ENCODE peak calls at places on chromosomes 13 and 19, in seven cellular contexts. One of them, this sample, is unnamed.

GRCh38 chr19:5580116-5580515 is 12.4 kb upstream of the TINCR start:
- DNase-seq in natural killer cell: no peak
- DNase-seq in HFF-Myc: no peak
- DNase-seq in ecto neural progenitor cell: no peak
- DNase-seq in activated CD4-positive, alpha-beta T cell treated with anti-CD3 and anti-CD28 coated beads, Interleukin-2, amount 10 ng/mL, durations not matched to agents 7 days and 5 days: no peak
- DNase-seq in epithelial cell of proximal tubule: no peak
- DNase-seq in DMS 273 treated with DMSO at 0.1 percent for 48 hours: no peak
- DNase-seq in this sample: peak; percentile 51

GRCh38 chr19:38452430-38453366 is 19.2 kb downstream of the RYR1 start:
- DNase-seq in natural killer cell: no peak
- DNase-seq in HFF-Myc: no peak
- DNase-seq in ecto neural progenitor cell: peak; percentile 79
- DNase-seq in activated CD4-positive, alpha-beta T cell treated with anti-CD3 and anti-CD28 coated beads, Interleukin-2, amount 10 ng/mL, durations not matched to agents 7 days and 5 days: peak; percentile 12
- DNase-seq in epithelial cell of proximal tubule: no peak
- DNase-seq in DMS 273 treated with DMSO at 0.1 percent for 48 hours: no peak
- DNase-seq in this sample: no peak

GRCh38 chr19:11420429-11420893 is 1.3 kb upstream of the RGL3 start:
- DNase-seq in natural killer cell: no peak
- DNase-seq in HFF-Myc: no peak
- DNase-seq in ecto neural progenitor cell: peak; percentile 53
- DNase-seq in activated CD4-positive, alpha-beta T cell treated with anti-CD3 and anti-CD28 coated beads, Interleukin-2, amount 10 ng/mL, durations not matched to agents 7 days and 5 days: no peak
- DNase-seq in epithelial cell of proximal tubule: no peak
- DNase-seq in DMS 273 treated with DMSO at 0.1 percent for 48 hours: no peak
- DNase-seq in this sample: no peak

GRCh38 chr19:44512326-44513298 is 12.3 kb upstream of the ZNF180 start:
- DNase-seq in natural killer cell: no peak
- DNase-seq in HFF-Myc: no peak
- DNase-seq in ecto neural progenitor cell: peak; percentile 84
- DNase-seq in activated CD4-positive, alpha-beta T cell treated with anti-CD3 and anti-CD28 coated beads, Interleukin-2, amount 10 ng/mL, durations not matched to agents 7 days and 5 days: peak; percentile 31
- DNase-seq in epithelial cell of proximal tubule: peak; percentile 15
- DNase-seq in DMS 273 treated with DMSO at 0.1 percent for 48 hours: no peak
- DNase-seq in this sample: no peak

GRCh38 chr13:30734434-30734833 is 909 bp upstream of the ALOX5AP start:
- DNase-seq in natural killer cell: no peak
- DNase-seq in HFF-Myc: no peak
- DNase-seq in ecto neural progenitor cell: no peak
- DNase-seq in activated CD4-positive, alpha-beta T cell treated with anti-CD3 and anti-CD28 coated beads, Interleukin-2, amount 10 ng/mL, durations not matched to agents 7 days and 5 days: no peak
- DNase-seq in epithelial cell of proximal tubule: peak; percentile 76
- DNase-seq in DMS 273 treated with DMSO at 0.1 percent for 48 hours: no peak
- DNase-seq in this sample: no peak

GRCh38 chr19:17058236-17058635 is 17.0 kb downstream of the HAUS8 start:
- DNase-seq in natural killer cell: no peak
- DNase-seq in HFF-Myc: no peak
- DNase-seq in ecto neural progenitor cell: no peak
- DNase-seq in activated CD4-positive, alpha-beta T cell treated with anti-CD3 and anti-CD28 coated beads, Interleukin-2, amount 10 ng/mL, durations not matched to agents 7 days and 5 days: no peak
- DNase-seq in epithelial cell of proximal tubule: no peak
- DNase-seq in DMS 273 treated with DMSO at 0.1 percent for 48 hours: no peak
- DNase-seq in this sample: no peak

GRCh38 chr13:24286624-24287023 is 22.8 kb upstream of the C1QTNF9 start:
- DNase-seq in natural killer cell: no peak
- DNase-seq in HFF-Myc: no peak
- DNase-seq in ecto neural progenitor cell: no peak
- DNase-seq in activated CD4-positive, alpha-beta T cell treated with anti-CD3 and anti-CD28 coated beads, Interleukin-2, amount 10 ng/mL, durations not matched to agents 7 days and 5 days: no peak
- DNase-seq in epithelial cell of proximal tubule: no peak
- DNase-seq in DMS 273 treated with DMSO at 0.1 percent for 48 hours: no peak
- DNase-seq in this sample: no peak

GRCh38 chr19:55605207-55605636 is 225 bp upstream of the ZNF865 start:
- DNase-seq in natural killer cell: peak; percentile 93
- DNase-seq in HFF-Myc: peak; percentile 93
- DNase-seq in ecto neural progenitor cell: peak; percentile 99
- DNase-seq in activated CD4-positive, alpha-beta T cell treated with anti-CD3 and anti-CD28 coated beads, Interleukin-2, amount 10 ng/mL, durations not matched to agents 7 days and 5 days: peak; percentile 99
- DNase-seq in epithelial cell of proximal tubule: no peak
- DNase-seq in DMS 273 treated with DMSO at 0.1 percent for 48 hours: peak; percentile 94
- DNase-seq in this sample: peak; percentile 91

GRCh38 chr13:106520205-106521004 is 15.1 kb downstream of the EFNB2 start:
- DNase-seq in natural killer cell: no peak
- DNase-seq in HFF-Myc: no peak
- DNase-seq in ecto neural progenitor cell: no peak
- DNase-seq in activated CD4-positive, alpha-beta T cell treated with anti-CD3 and anti-CD28 coated beads, Interleukin-2, amount 10 ng/mL, durations not matched to agents 7 days and 5 days: no peak
- DNase-seq in epithelial cell of proximal tubule: no peak
- DNase-seq in DMS 273 treated with DMSO at 0.1 percent for 48 hours: no peak
- DNase-seq in this sample: no peak

GRCh38 chr19:49512970-49513745 is 697 bp downstream of the FCGRT start:
- DNase-seq in natural killer cell: no peak
- DNase-seq in HFF-Myc: no peak
- DNase-seq in ecto neural progenitor cell: peak; percentile 76
- DNase-seq in activated CD4-positive, alpha-beta T cell treated with anti-CD3 and anti-CD28 coated beads, Interleukin-2, amount 10 ng/mL, durations not matched to agents 7 days and 5 days: no peak
- DNase-seq in epithelial cell of proximal tubule: no peak
- DNase-seq in DMS 273 treated with DMSO at 0.1 percent for 48 hours: peak; percentile 35
- DNase-seq in this sample: no peak

GRCh38 chr19:45117666-45118065 is 24.7 kb downstream of the PPP1R37 start:
- DNase-seq in natural killer cell: no peak
- DNase-seq in HFF-Myc: no peak
- DNase-seq in ecto neural progenitor cell: no peak
- DNase-seq in activated CD4-positive, alpha-beta T cell treated with anti-CD3 and anti-CD28 coated beads, Interleukin-2, amount 10 ng/mL, durations not matched to agents 7 days and 5 days: no peak
- DNase-seq in epithelial cell of proximal tubule: no peak
- DNase-seq in DMS 273 treated with DMSO at 0.1 percent for 48 hours: no peak
- DNase-seq in this sample: no peak

GRCh38 chr13:95509521-95510315 is 42.8 kb upstream of the CLDN10 start:
- DNase-seq in natural killer cell: no peak
- DNase-seq in HFF-Myc: no peak
- DNase-seq in ecto neural progenitor cell: no peak
- DNase-seq in activated CD4-positive, alpha-beta T cell treated with anti-CD3 and anti-CD28 coated beads, Interleukin-2, amount 10 ng/mL, durations not matched to agents 7 days and 5 days: no peak
- DNase-seq in epithelial cell of proximal tubule: no peak
- DNase-seq in DMS 273 treated with DMSO at 0.1 percent for 48 hours: no peak
- DNase-seq in this sample: no peak

GRCh38 chr13:60509601-60510386 is 112.8 kb downstream of the TDRD3 start:
- DNase-seq in natural killer cell: no peak
- DNase-seq in HFF-Myc: no peak
- DNase-seq in ecto neural progenitor cell: no peak
- DNase-seq in activated CD4-positive, alpha-beta T cell treated with anti-CD3 and anti-CD28 coated beads, Interleukin-2, amount 10 ng/mL, durations not matched to agents 7 days and 5 days: no peak
- DNase-seq in epithelial cell of proximal tubule: peak; percentile 45
- DNase-seq in DMS 273 treated with DMSO at 0.1 percent for 48 hours: no peak
- DNase-seq in this sample: no peak

GRCh38 chr13:76764429-76764828 is 121.8 kb downstream of the KCTD12 start:
- DNase-seq in natural killer cell: no peak
- DNase-seq in HFF-Myc: no peak
- DNase-seq in ecto neural progenitor cell: no peak
- DNase-seq in activated CD4-positive, alpha-beta T cell treated with anti-CD3 and anti-CD28 coated beads, Interleukin-2, amount 10 ng/mL, durations not matched to agents 7 days and 5 days: no peak
- DNase-seq in epithelial cell of proximal tubule: no peak
- DNase-seq in DMS 273 treated with DMSO at 0.1 percent for 48 hours: no peak
- DNase-seq in this sample: no peak

GRCh38 chr19:963401-964022 is 20.6 kb upstream of the WDR18 start:
- DNase-seq in natural killer cell: no peak
- DNase-seq in HFF-Myc: no peak
- DNase-seq in ecto neural progenitor cell: no peak
- DNase-seq in activated CD4-positive, alpha-beta T cell treated with anti-CD3 and anti-CD28 coated beads, Interleukin-2, amount 10 ng/mL, durations not matched to agents 7 days and 5 days: no peak
- DNase-seq in epithelial cell of proximal tubule: no peak
- DNase-seq in DMS 273 treated with DMSO at 0.1 percent for 48 hours: no peak
- DNase-seq in this sample: no peak

GRCh38 chr13:113627136-113627535 is 30.9 kb downstream of the ATP4B start:
- DNase-seq in natural killer cell: no peak
- DNase-seq in HFF-Myc: no peak
- DNase-seq in ecto neural progenitor cell: no peak
- DNase-seq in activated CD4-positive, alpha-beta T cell treated with anti-CD3 and anti-CD28 coated beads, Interleukin-2, amount 10 ng/mL, durations not matched to agents 7 days and 5 days: no peak
- DNase-seq in epithelial cell of proximal tubule: no peak
- DNase-seq in DMS 273 treated with DMSO at 0.1 percent for 48 hours: no peak
- DNase-seq in this sample: no peak

GRCh38 chr13:33261426-33262068 is 24.0 kb downstream of the STARD13 start:
- DNase-seq in natural killer cell: no peak
- DNase-seq in HFF-Myc: no peak
- DNase-seq in ecto neural progenitor cell: no peak
- DNase-seq in activated CD4-positive, alpha-beta T cell treated with anti-CD3 and anti-CD28 coated beads, Interleukin-2, amount 10 ng/mL, durations not matched to agents 7 days and 5 days: no peak
- DNase-seq in epithelial cell of proximal tubule: no peak
- DNase-seq in DMS 273 treated with DMSO at 0.1 percent for 48 hours: no peak
- DNase-seq in this sample: no peak

GRCh38 chr13:19597523-19597922 is 35.9 kb upstream of the MPHOSPH8 start:
- DNase-seq in natural killer cell: no peak
- DNase-seq in HFF-Myc: no peak
- DNase-seq in ecto neural progenitor cell: no peak
- DNase-seq in activated CD4-positive, alpha-beta T cell treated with anti-CD3 and anti-CD28 coated beads, Interleukin-2, amount 10 ng/mL, durations not matched to agents 7 days and 5 days: no peak
- DNase-seq in epithelial cell of proximal tubule: no peak
- DNase-seq in DMS 273 treated with DMSO at 0.1 percent for 48 hours: no peak
- DNase-seq in this sample: no peak

GRCh38 chr19:55451522-55452380 is 8.7 kb upstream of the SHISA7 start:
- DNase-seq in natural killer cell: no peak
- DNase-seq in HFF-Myc: no peak
- DNase-seq in ecto neural progenitor cell: peak; percentile 75
- DNase-seq in activated CD4-positive, alpha-beta T cell treated with anti-CD3 and anti-CD28 coated beads, Interleukin-2, amount 10 ng/mL, durations not matched to agents 7 days and 5 days: no peak
- DNase-seq in epithelial cell of proximal tubule: no peak
- DNase-seq in DMS 273 treated with DMSO at 0.1 percent for 48 hours: no peak
- DNase-seq in this sample: no peak

GRCh38 chr13:32060319-32060924 is 28.8 kb downstream of the FRY start:
- DNase-seq in natural killer cell: no peak
- DNase-seq in HFF-Myc: no peak
- DNase-seq in ecto neural progenitor cell: no peak
- DNase-seq in activated CD4-positive, alpha-beta T cell treated with anti-CD3 and anti-CD28 coated beads, Interleukin-2, amount 10 ng/mL, durations not matched to agents 7 days and 5 days: no peak
- DNase-seq in epithelial cell of proximal tubule: no peak
- DNase-seq in DMS 273 treated with DMSO at 0.1 percent for 48 hours: no peak
- DNase-seq in this sample: no peak

GRCh38 chr13:51913421-51914136 is 51.8 kb downstream of the CCDC70 start:
- DNase-seq in natural killer cell: no peak
- DNase-seq in HFF-Myc: no peak
- DNase-seq in ecto neural progenitor cell: peak; percentile 52
- DNase-seq in activated CD4-positive, alpha-beta T cell treated with anti-CD3 and anti-CD28 coated beads, Interleukin-2, amount 10 ng/mL, durations not matched to agents 7 days and 5 days: no peak
- DNase-seq in epithelial cell of proximal tubule: no peak
- DNase-seq in DMS 273 treated with DMSO at 0.1 percent for 48 hours: no peak
- DNase-seq in this sample: no peak

GRCh38 chr13:111115051-111115840 is at the start of gene ARHGEF7:
- DNase-seq in natural killer cell: no peak
- DNase-seq in HFF-Myc: no peak
- DNase-seq in ecto neural progenitor cell: peak; percentile 71
- DNase-seq in activated CD4-positive, alpha-beta T cell treated with anti-CD3 and anti-CD28 coated beads, Interleukin-2, amount 10 ng/mL, durations not matched to agents 7 days and 5 days: no peak
- DNase-seq in epithelial cell of proximal tubule: no peak
- DNase-seq in DMS 273 treated with DMSO at 0.1 percent for 48 hours: no peak
- DNase-seq in this sample: no peak

GRCh38 chr19:1412995-1413889 is 5.9 kb downstream of the DAZAP1 start:
- DNase-seq in natural killer cell: no peak
- DNase-seq in HFF-Myc: no peak
- DNase-seq in ecto neural progenitor cell: no peak
- DNase-seq in activated CD4-positive, alpha-beta T cell treated with anti-CD3 and anti-CD28 coated beads, Interleukin-2, amount 10 ng/mL, durations not matched to agents 7 days and 5 days: no peak
- DNase-seq in epithelial cell of proximal tubule: no peak
- DNase-seq in DMS 273 treated with DMSO at 0.1 percent for 48 hours: no peak
- DNase-seq in this sample: no peak

GRCh38 chr13:80454245-80454644 is 113.3 kb upstream of the SPRY2 start:
- DNase-seq in natural killer cell: no peak
- DNase-seq in HFF-Myc: no peak
- DNase-seq in ecto neural progenitor cell: no peak
- DNase-seq in activated CD4-positive, alpha-beta T cell treated with anti-CD3 and anti-CD28 coated beads, Interleukin-2, amount 10 ng/mL, durations not matched to agents 7 days and 5 days: no peak
- DNase-seq in epithelial cell of proximal tubule: no peak
- DNase-seq in DMS 273 treated with DMSO at 0.1 percent for 48 hours: no peak
- DNase-seq in this sample: no peak

GRCh38 chr13:42892760-42893159 is 99.3 kb downstream of the EPSTI1 start:
- DNase-seq in natural killer cell: no peak
- DNase-seq in HFF-Myc: no peak
- DNase-seq in ecto neural progenitor cell: no peak
- DNase-seq in activated CD4-positive, alpha-beta T cell treated with anti-CD3 and anti-CD28 coated beads, Interleukin-2, amount 10 ng/mL, durations not matched to agents 7 days and 5 days: no peak
- DNase-seq in epithelial cell of proximal tubule: no peak
- DNase-seq in DMS 273 treated with DMSO at 0.1 percent for 48 hours: no peak
- DNase-seq in this sample: no peak

GRCh38 chr13:105118577-105118976 is 1416.9 kb downstream of the EFNB2 start:
- DNase-seq in natural killer cell: no peak
- DNase-seq in HFF-Myc: no peak
- DNase-seq in ecto neural progenitor cell: no peak
- DNase-seq in activated CD4-positive, alpha-beta T cell treated with anti-CD3 and anti-CD28 coated beads, Interleukin-2, amount 10 ng/mL, durations not matched to agents 7 days and 5 days: no peak
- DNase-seq in epithelial cell of proximal tubule: no peak
- DNase-seq in DMS 273 treated with DMSO at 0.1 percent for 48 hours: no peak
- DNase-seq in this sample: no peak

GRCh38 chr19:35592226-35592625 is 6.3 kb downstream of the PMIS2 start:
- DNase-seq in natural killer cell: no peak
- DNase-seq in HFF-Myc: no peak
- DNase-seq in ecto neural progenitor cell: no peak
- DNase-seq in activated CD4-positive, alpha-beta T cell treated with anti-CD3 and anti-CD28 coated beads, Interleukin-2, amount 10 ng/mL, durations not matched to agents 7 days and 5 days: peak; percentile 38
- DNase-seq in epithelial cell of proximal tubule: no peak
- DNase-seq in DMS 273 treated with DMSO at 0.1 percent for 48 hours: no peak
- DNase-seq in this sample: no peak

GRCh38 chr13:39496487-39496998 is 106.5 kb downstream of the LHFPL6 start:
- DNase-seq in natural killer cell: no peak
- DNase-seq in HFF-Myc: no peak
- DNase-seq in ecto neural progenitor cell: no peak
- DNase-seq in activated CD4-positive, alpha-beta T cell treated with anti-CD3 and anti-CD28 coated beads, Interleukin-2, amount 10 ng/mL, durations not matched to agents 7 days and 5 days: no peak
- DNase-seq in epithelial cell of proximal tubule: no peak
- DNase-seq in DMS 273 treated with DMSO at 0.1 percent for 48 hours: no peak
- DNase-seq in this sample: no peak

GRCh38 chr13:112943309-112944125 is 25.5 kb upstream of the MCF2L start:
- DNase-seq in natural killer cell: no peak
- DNase-seq in HFF-Myc: no peak
- DNase-seq in ecto neural progenitor cell: peak; percentile 83
- DNase-seq in activated CD4-positive, alpha-beta T cell treated with anti-CD3 and anti-CD28 coated beads, Interleukin-2, amount 10 ng/mL, durations not matched to agents 7 days and 5 days: no peak
- DNase-seq in epithelial cell of proximal tubule: no peak
- DNase-seq in DMS 273 treated with DMSO at 0.1 percent for 48 hours: no peak
- DNase-seq in this sample: no peak

This sample was measured in smooth muscle cell of the brain vasculature.